ENCODE peak calls at places on chromosomes 6 and 20, in eight cellular contexts. Q is SK-N-MC, C is uterus, K is choroid plexus epithelial cell, T is Calu3, D is amygdala, Z is HT1080, B is left ventricle myocardium superior. I is an unnamed sample.

GRCh38 chr6:1406306-1407058 is 17.1 kb downstream of the FOXF2 start:
- DNase-seq in C (no peak), K (peak), T (no peak), Q (no peak), Z (peak), B (no peak), D (no peak), I (no peak)

GRCh38 chr20:33653218-33653899 is 8.8 kb upstream of the C20orf144 start:
- DNase-seq in C (peak), B (peak), K (peak), Q (peak), D (peak), Z (peak), T (peak), I (no peak)

GRCh38 chr6:151081658-151082057 is 158.1 kb upstream of the AKAP12 start:
- DNase-seq in C (no peak), Z (no peak), Q (no peak), B (no peak), D (no peak), T (no peak), K (no peak), I (no peak)

GRCh38 chr6:79518850-79519249 is 18.4 kb downstream of the LCA5 start:
- DNase-seq in Z (no peak), D (no peak), K (no peak), C (no peak), T (no peak), B (no peak), Q (no peak), I (no peak)

GRCh38 chr20:50722466-50723155 is 8.8 kb upstream of the PARD6B start:
- DNase-seq in B (no peak), Q (no peak), Z (no peak), K (no peak), C (no peak), D (no peak), T (no peak), I (no peak)

GRCh38 chr6:18425218-18425617 is 38.1 kb downstream of the RNF144B start:
- DNase-seq in B (no peak), Q (no peak), D (no peak), K (no peak), Z (no peak), C (no peak), T (no peak), I (no peak)

GRCh38 chr6:126063512-126064146 is 77.3 kb downstream of the TRMT11 start:
- DNase-seq in C (no peak), Z (no peak), K (peak), D (no peak), Q (no peak), B (no peak), T (no peak), I (no peak)

GRCh38 chr6:14875678-14876063 is 370.2 kb upstream of the JARID2 start:
- DNase-seq in T (no peak), K (peak), B (no peak), Q (no peak), Z (no peak), D (no peak), C (no peak), I (no peak)

GRCh38 chr6:170011233-170012142 is 260.1 kb downstream of the ERMARD start:
- DNase-seq in K (no peak), Q (no peak), C (peak), T (no peak), B (peak), D (peak), Z (no peak), I (no peak)

GRCh38 chr6:31898200-31899011 is 908 bp upstream of the EHMT2 start:
- DNase-seq in D (no peak), Q (no peak), Z (peak), B (no peak), T (peak), K (peak), C (no peak), I (peak)

GRCh38 chr6:23775127-23775526 is 350.9 kb upstream of the NRSN1 start:
- DNase-seq in B (no peak), K (peak), D (no peak), Z (peak), T (no peak), Q (no peak), C (no peak), I (no peak)

GRCh38 chr6:21371676-21372161 is 221.8 kb upstream of the SOX4 start:
- DNase-seq in T (no peak), D (no peak), Q (no peak), K (peak), Z (no peak), B (no peak), C (no peak), I (no peak)

GRCh38 chr6:135637701-135638100 is 140.2 kb upstream of the AHI1 start:
- DNase-seq in Q (no peak), B (no peak), Z (no peak), C (no peak), D (no peak), K (peak), T (no peak), I (no peak)

GRCh38 chr6:136039185-136039584 is 187.7 kb downstream of the PDE7B start:
- DNase-seq in T (no peak), Q (no peak), K (peak), Z (no peak), D (no peak), C (no peak), B (no peak), I (no peak)

I was measured in effector memory CD4-positive, alpha-beta T cell.